ENCODE peak calls at places on chromosomes 2 and 18, in seven cellular contexts. B is transverse colon, F is H9, S is AG04449, N is tibial nerve, D is type B pancreatic cell, R is HFFc6. T is an unnamed sample.

GRCh38 chr2:171923206-171923605 is 945 bp downstream of the HAT1 start:
- DNase-seq in B (no peak), F (no peak), S (no peak), N (no peak), D (no peak), R (peak), T (no peak)

GRCh38 chr2:239801404-239802100 is 223.6 kb downstream of the NDUFA10 start:
- DNase-seq in B (no peak), F (peak), S (no peak), N (no peak), D (no peak), R (no peak), T (no peak)

GRCh38 chr18:59919026-59919425 is 19.2 kb downstream of the PMAIP1 start:
- DNase-seq in B (no peak), F (no peak), S (no peak), N (no peak), D (no peak), R (no peak), T (no peak)

GRCh38 chr2:23493849-23494248 is 108.9 kb downstream of the KLHL29 start:
- DNase-seq in B (no peak), F (no peak), S (no peak), N (no peak), D (no peak), R (no peak), T (no peak)

GRCh38 chr2:144133881-144134280 is 386.0 kb downstream of the ZEB2 start:
- DNase-seq in B (no peak), F (no peak), S (no peak), N (no peak), D (no peak), R (no peak), T (no peak)

GRCh38 chr18:63697261-63697660 is 5.5 kb upstream of the SERPINB11 start:
- DNase-seq in B (no peak), F (no peak), S (peak), N (no peak), D (no peak), R (peak), T (no peak)

GRCh38 chr2:1730047-1730937 is 14.0 kb downstream of the PXDN start:
- DNase-seq in B (peak), F (peak), S (peak), N (no peak), D (peak), R (peak), T (no peak)

GRCh38 chr2:182144780-182145170 is 159.1 kb downstream of the PPP1R1C start:
- DNase-seq in B (no peak), F (no peak), S (no peak), N (no peak), D (no peak), R (no peak), T (no peak)

GRCh38 chr18:2536493-2536892 is 34.8 kb downstream of the METTL4 start:
- DNase-seq in B (no peak), F (no peak), S (no peak), N (no peak), D (no peak), R (peak), T (no peak)

GRCh38 chr2:176826356-176826755 is 386.2 kb upstream of the HNRNPA3 start:
- DNase-seq in B (no peak), F (no peak), S (no peak), N (no peak), D (no peak), R (no peak), T (no peak)

GRCh38 chr2:179349670-179350303 is 85.2 kb upstream of the SESTD1 start:
- DNase-seq in B (no peak), F (no peak), S (no peak), N (no peak), D (no peak), R (no peak), T (no peak)

GRCh38 chr18:23239350-23239692 is 104.0 kb downstream of the CABLES1 start:
- DNase-seq in B (no peak), F (no peak), S (no peak), N (no peak), D (no peak), R (no peak), T (no peak)

GRCh38 chr2:161028581-161028980 is 131.6 kb upstream of the TANK start:
- DNase-seq in B (no peak), F (no peak), S (no peak), N (no peak), D (no peak), R (no peak), T (no peak)

DNA sequence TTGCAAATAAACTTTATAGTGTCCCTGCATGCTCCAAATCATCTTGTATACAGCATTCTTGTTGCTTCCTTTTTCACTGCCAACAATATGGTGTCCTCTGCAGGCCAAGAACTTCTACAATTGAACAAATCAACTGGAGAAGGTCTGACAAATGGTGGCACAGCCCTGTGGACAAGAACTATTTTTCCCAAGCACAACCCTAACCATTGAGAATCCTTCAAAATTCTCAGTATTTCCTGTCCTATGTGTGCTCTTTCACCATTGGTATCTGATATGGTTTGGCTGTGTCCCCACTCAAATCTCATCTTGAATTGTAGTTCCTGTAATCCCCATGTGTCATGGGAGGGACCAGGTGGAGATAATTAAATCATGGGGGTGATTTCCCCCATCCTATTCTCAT is 865.1 kb upstream of the ACVR2A start:
- DNase-seq in B (no peak), F (no peak), S (no peak), N (no peak), D (no peak), R (no peak), T (no peak)
- TF ChIP-seq CTCF in B (no peak), F (no peak), S (no peak), N (no peak), D (no peak), R (no peak), T (no peak)

GRCh38 chr18:26190506-26190905 is 35.7 kb upstream of the TAF4B start:
- DNase-seq in B (peak), F (no peak), S (no peak), N (no peak), D (no peak), R (no peak), T (no peak)

DNA sequence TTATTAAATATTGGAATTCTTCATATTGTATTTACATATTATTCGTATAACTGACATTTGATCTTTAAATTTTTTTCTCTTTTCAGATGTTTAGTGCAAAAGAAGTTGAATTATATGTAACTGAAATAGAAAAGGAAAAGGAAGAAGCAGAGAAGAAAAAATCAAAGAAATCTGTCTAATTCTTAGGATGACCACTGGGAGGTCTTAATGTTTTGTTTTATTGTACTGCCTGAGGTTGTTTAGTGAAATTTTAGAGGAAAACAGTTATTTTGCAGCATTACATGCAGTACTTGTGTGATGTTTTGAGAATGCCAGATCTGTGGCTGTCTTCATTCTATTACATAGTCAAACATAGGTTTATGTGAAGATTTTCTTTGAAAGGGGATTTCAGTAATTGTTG is 34.0 kb upstream of the TAF4B start:
- DNase-seq in B (no peak), F (no peak), S (no peak), N (no peak), D (no peak), R (no peak), T (no peak)
- TF ChIP-seq CTCF in B (no peak), F (no peak), S (no peak), N (no peak), D (peak), R (no peak), T (no peak)

DNA sequence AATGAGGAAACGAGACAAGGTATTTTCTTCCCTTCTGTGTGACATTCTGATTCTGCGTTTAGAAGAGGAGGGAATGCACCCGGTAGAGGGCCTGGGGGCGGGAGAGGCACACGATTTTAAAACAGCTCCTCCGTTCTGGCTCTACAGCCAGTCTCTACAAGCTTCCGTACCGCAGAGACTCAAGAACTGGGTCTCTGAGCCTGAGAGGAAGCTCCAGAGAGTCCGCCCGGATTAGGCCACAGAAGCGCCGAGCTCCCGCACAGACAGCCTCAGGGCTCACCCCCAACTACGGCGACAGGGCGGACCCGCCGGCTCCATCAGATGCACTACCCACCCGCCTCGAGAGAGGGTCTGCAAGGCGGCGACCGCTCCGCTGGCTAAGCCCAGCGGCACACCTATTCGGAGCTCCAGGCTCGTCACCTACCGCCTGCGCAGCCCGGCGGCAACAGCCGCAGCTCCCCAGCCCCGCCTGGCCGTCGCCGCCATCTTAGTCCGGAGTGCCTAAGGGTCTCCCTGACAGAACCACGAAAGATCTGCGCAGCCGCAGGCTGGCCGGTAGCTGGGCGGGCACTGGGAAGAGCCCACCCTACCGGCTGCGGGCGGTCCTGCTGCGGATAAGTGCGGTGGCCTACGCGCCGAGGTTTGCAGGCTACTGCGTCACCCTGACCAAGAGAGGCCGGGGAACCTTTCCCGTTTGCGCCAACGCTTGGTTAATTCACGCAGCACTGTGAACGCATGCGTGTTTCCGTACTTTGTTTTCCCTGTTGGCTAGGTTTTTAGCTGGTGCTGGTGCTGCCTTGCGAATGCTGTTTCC is at the start of gene NFU1:
- DNase-seq in B (peak), F (peak), S (peak), N (peak), D (peak), R (peak), T (peak)
- TF ChIP-seq CTCF in B (peak), F (peak), S (peak), N (peak), D (peak), R (peak), T (peak)

GRCh38 chr2:226270279-226270678 is 529.3 kb downstream of the IRS1 start:
- DNase-seq in B (no peak), F (no peak), S (no peak), N (no peak), D (no peak), R (no peak), T (no peak)
- TF ChIP-seq CTCF in B (no peak), F (no peak), S (no peak), N (no peak), D (no peak), R (no peak), T (no peak)

GRCh38 chr2:213149332-213149875 is 2.0 kb downstream of the IKZF2 start:
- DNase-seq in B (no peak), F (no peak), S (no peak), N (no peak), D (no peak), R (no peak), T (no peak)
- TF ChIP-seq CTCF in B (no peak), F (no peak), S (no peak), N (no peak), D (no peak), R (peak), T (no peak)

DNA sequence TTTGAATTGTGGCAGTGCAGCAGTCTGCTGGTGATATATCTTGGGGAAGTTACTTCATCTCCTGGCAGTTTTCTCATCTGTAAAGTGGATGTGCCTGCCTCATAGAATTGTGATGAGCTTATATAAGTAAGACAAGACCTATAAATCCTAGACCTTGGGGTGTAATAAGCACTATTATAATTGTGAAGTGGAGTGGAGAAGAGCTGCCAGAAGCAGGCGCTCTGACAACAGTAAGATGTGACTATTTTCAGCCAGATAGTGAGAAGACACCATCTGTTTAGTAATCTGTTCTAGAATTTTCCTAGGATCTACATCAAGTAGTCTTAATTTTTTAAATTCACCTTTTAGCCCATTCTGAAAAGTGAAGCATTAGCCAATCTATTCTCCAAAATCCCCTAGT is 85.6 kb upstream of the TSPYL6 start:
- DNase-seq in B (no peak), F (no peak), S (no peak), N (no peak), D (no peak), R (no peak), T (no peak)
- TF ChIP-seq CTCF in B (no peak), F (peak), S (no peak), N (no peak), D (no peak), R (no peak), T (peak)

DNA sequence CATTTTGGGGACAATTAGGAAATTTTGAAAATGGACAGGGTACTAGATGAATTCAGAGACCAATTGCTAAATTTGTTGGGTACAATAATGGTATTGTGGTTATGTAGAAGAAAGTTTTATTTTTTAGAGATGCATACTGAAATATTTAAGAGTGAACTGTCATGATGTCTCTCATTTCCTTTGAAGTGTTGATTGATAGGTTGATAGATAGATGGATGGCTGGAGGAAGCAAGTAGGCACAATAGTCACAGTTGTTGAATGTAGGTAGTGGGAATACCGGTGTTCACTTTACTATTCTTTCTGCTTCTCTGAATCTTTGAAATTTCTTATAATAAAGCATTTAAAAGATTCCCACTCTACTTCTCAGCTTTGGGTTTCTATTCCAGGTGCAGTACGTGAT is 151.7 kb upstream of the FOSL2 start:
- DNase-seq in B (no peak), F (no peak), S (no peak), N (no peak), D (no peak), R (no peak), T (no peak)
- TF ChIP-seq CTCF in B (no peak), F (no peak), S (no peak), N (no peak), D (no peak), R (no peak), T (no peak)

T was measured in D721Med.